ENCODE peak calls at places on chromosome 11, in seven cellular contexts. U, K, Q, S, R, P and M are unnamed samples.
A peak's percentile ranks its signal among the peaks of the same experiment; 100 is the strongest.

GRCh38 chr11:117319214-117319840 is 3.3 kb upstream of the BACE1 start:
- DNase-seq in U (no peak), Q (no peak), R (peak; percentile 56), K (no peak), P (no peak), S (no peak), M (no peak)

GRCh38 chr11:70699294-70700221 is 301.2 kb downstream of the CTTN start:
- DNase-seq in U (no peak), P (no peak), R (no peak), K (no peak), Q (no peak), S (no peak), M (no peak)

GRCh38 chr11:84524422-84525051 is 1102.6 kb downstream of the DLG2 start:
- DNase-seq in Q (no peak), R (no peak), P (no peak), S (no peak), K (no peak), U (no peak), M (no peak)

GRCh38 chr11:2549876-2550605 is 105.2 kb downstream of the KCNQ1 start:
- DNase-seq in Q (no peak), U (no peak), S (no peak), R (no peak), K (peak; percentile 6), P (no peak), M (no peak)

GRCh38 chr11:69351460-69351859 is 57.5 kb downstream of the MYEOV start:
- DNase-seq in U (no peak), K (no peak), S (no peak), Q (no peak), P (no peak), R (peak; percentile 13), M (no peak)

GRCh38 chr11:7577226-7577882 is 63.6 kb downstream of the PPFIBP2 start:
- DNase-seq in S (peak; percentile 28), K (peak; percentile 47), Q (no peak), R (no peak), U (no peak), P (no peak), M (no peak)

GRCh38 chr11:57644748-57645715 is 4.7 kb downstream of the YPEL4 start:
- DNase-seq in U (peak; percentile 52), S (peak; percentile 81), K (peak; percentile 87), R (peak; percentile 62), P (peak; percentile 86), Q (peak; percentile 93), M (no peak)

GRCh38 chr11:11786771-11787170 is 55.0 kb upstream of the USP47 start:
- DNase-seq in Q (no peak), U (no peak), P (no peak), S (no peak), R (peak; percentile 33), K (no peak), M (no peak)

GRCh38 chr11:73326929-73327811 is 19.1 kb downstream of the ARHGEF17 start:
- DNase-seq in P (no peak), Q (no peak), K (no peak), U (peak; percentile 43), R (no peak), S (no peak), M (peak; percentile 43)

GRCh38 chr11:133937015-133937414 is 19.8 kb downstream of the IGSF9B start:
- DNase-seq in P (no peak), K (no peak), S (no peak), U (no peak), R (no peak), Q (no peak), M (no peak)

GRCh38 chr11:129302386-129303101 is 73.1 kb upstream of the BARX2 start:
- DNase-seq in P (no peak), Q (no peak), U (no peak), R (no peak), S (no peak), K (no peak), M (no peak)

GRCh38 chr11:12269104-12269441 is 108.3 kb upstream of the PARVA start:
- DNase-seq in S (no peak), K (no peak), R (no peak), Q (no peak), P (peak; percentile 57), U (no peak), M (no peak)

GRCh38 chr11:46291441-46292143 is 14.1 kb downstream of the CREB3L1 start:
- DNase-seq in S (no peak), Q (no peak), U (no peak), K (no peak), P (no peak), R (peak; percentile 55), M (no peak)

GRCh38 chr11:28836285-28837081 is 728.3 kb downstream of the METTL15 start:
- DNase-seq in S (no peak), P (no peak), Q (no peak), U (no peak), K (no peak), R (peak; percentile 97), M (no peak)

DNA sequence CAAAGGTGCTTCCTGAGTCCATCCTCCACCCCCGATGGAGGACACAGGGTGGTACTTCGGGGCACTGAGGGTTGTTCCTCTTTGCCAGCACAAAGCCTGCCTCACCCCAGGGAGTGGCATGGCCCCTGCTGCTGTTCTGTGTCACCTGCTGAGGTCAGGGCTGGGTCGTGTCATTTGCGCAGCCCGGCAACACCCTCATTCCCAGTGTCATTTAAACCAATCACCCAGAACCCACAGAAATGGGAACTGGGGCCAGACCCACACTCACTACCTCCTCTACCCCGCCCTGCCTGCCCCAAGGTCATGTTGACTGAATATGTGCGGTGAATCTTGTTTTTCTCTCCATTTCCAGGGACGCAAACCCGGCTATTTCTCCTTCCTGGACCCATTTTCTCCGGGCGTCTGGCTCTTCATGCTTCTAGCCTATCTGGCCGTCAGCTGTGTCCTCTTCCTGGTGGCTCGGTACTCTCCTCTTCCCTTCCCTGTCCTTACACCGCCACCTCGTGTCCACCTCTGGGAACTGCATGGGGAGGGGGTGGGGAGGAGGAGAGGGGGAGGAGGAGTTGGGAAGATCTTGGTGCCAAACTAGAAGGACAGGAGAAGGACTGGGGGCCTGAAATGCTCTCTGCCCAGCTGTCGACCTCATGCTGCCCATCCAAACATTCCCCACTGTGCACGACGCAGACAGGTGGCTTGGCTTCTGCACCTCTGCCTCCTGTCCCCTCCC is 71.2 kb upstream of the TBCEL start:
- DNase-seq in S (peak; percentile 45), U (peak; percentile 44), K (peak; percentile 79), R (peak; percentile 50), P (peak; percentile 78), Q (peak; percentile 58), M (no peak)
- H3K4me3 ChIP-seq in S (no peak overlapping the region), U (peak overlapping the region; percentile 15), K (no peak overlapping the region), R (no peak overlapping the region), P (no peak overlapping the region), Q (peak overlapping the region; percentile 39), M (peak overlapping the region; percentile 10)

DNA sequence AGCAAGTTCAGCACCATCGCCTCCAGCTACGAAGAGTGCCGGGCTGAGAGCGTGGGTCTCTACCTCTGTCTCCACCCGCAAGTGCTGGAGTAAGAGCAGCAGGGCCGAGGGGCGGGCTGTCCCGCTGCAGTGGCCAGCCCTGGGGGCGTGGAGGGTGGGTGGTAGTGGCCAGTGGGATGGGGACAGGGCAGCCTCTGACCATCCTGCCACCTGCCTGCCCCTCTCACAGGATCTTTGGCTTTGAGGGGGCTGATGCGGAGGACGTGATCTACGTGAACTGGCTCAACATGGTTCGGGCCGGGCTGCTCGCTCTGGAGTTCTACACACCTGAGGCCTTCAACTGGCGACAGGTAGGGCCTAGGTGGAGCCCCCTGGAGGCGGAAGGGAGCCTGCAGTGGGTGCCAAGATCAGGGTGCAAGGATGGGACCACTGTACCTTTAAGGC is 15.0 kb upstream of the BBS1 start:
- DNase-seq in P (no peak), R (no peak), Q (no peak), S (no peak), U (no peak), K (no peak), M (no peak)
- TF ChIP-seq CTCF in P (no peak), R (peak; percentile 41), Q (no peak), S (no peak), U (peak; percentile 4), K (no peak), M (peak; percentile 25)

DNA sequence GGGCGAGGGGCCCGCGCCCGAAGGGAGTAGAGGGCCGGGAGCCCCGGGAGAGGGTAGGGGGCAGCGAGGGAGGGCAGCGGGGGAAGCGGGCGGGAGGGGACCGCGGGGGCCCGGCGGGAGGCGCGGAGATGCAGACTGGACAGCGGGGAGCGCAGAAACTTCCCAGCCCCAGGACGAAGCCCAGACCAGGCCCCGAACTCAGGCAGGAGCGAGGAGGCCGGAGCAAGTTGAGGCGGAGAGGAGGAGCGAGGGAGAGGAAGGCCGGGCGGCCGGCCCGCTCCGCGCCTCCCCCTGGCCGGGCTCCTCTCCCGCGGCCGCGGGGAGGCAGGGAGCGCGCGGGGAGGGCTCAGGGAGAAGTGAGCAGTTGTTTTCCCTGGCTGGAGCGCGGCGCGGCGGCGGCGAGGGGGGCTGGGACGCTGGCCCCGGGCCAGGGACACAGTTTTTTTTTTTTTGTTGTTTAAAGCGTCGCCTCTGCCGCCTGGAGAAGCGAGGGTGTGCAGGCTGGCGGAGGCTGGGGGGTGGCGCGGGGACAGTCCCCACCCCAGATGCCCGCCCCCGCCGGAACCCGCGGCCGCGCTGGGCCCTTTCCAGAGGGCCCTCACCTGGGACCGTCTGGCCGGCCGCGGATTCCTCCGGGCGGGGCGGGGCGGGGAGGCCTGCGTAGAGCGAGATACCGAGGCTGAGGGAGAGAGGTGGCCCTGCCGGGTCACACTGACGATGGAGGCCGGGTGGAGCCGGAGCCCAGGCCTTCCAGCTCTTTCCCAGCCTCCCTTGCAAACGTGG is at the start of gene LTBP3:
- DNase-seq in P (peak; percentile 86), R (peak; percentile 69), Q (peak; percentile 44), S (peak; percentile 80), U (no peak), K (peak; percentile 77), M (no peak)
- H3K4me3 ChIP-seq in P (no peak within 1 kb of the TSS), R (peak within 1 kb of the TSS; percentile 73), Q (peak within 1 kb of the TSS; percentile 61), S (peak within 1 kb of the TSS; percentile 60), U (peak within 1 kb of the TSS; percentile 26), K (peak within 1 kb of the TSS; percentile 55), M (peak within 1 kb of the TSS; percentile 24)

GRCh38 chr11:1292644-1293618 is 16.5 kb downstream of the TOLLIP start:
- DNase-seq in S (no peak), U (no peak), Q (no peak), K (peak; percentile 5), P (no peak), R (no peak), M (no peak)

GRCh38 chr11:1290052-1291040 is 19.1 kb downstream of the TOLLIP start:
- DNase-seq in U (no peak), R (no peak), P (no peak), S (no peak), Q (no peak), K (no peak), M (no peak)

GRCh38 chr11:1293619-1294015 is 15.8 kb downstream of the TOLLIP start:
- DNase-seq in U (no peak), S (no peak), K (peak; percentile 31), Q (no peak), P (peak; percentile 43), R (no peak), M (no peak)

GRCh38 chr11:1291295-1292017 is 18.0 kb downstream of the TOLLIP start:
- DNase-seq in R (no peak), U (no peak), S (no peak), P (no peak), K (peak; percentile 4), Q (no peak), M (no peak)

DNA sequence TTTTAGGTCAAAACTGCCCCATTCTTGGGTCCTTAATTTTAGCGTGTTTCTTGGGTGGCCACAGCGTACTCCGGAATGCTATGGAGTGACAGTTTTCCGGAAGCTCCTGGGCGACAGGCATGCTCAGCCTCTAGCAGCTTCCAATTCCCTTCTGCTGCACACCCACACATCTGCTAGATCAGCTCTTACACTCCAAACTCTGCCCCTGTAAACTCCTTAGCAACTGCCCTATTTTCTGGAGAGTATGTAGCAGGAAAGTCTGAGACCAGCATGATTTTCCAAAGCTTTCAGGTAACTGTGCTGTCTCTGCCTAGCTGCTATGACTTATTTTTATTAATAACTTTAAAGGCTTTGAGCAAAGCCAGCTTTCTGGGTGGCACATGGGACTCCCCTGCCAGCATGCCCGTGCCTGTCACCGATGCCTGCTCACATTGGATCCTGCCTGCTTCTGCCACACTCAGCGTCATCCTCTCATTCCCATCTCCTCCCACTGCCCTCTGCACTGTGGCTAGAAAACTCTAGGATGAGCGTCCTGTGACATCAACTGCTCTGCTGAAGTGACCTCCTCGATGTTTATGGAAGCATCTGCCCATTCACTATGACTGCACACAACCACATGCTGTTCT is 17.3 kb downstream of the TOLLIP start:
- DNase-seq in Q (no peak), R (no peak), K (no peak), U (no peak), P (no peak), S (no peak), M (no peak)
- TF ChIP-seq CTCF in Q (no peak), R (no peak), K (no peak), U (no peak), P (no peak), S (no peak), M (no peak)